ENCODE peak calls at places on chromosomes 5 and 9, in four cellular contexts. Y is K562, B is HepG2, T is HEK293T. H is an unnamed sample.

GRCh38 chr5:92401492-92401891 is 1018.4 kb upstream of the ARRDC3 start:
- DNase-seq in Y (no peak), B (no peak), T (peak; percentile 4), H (no peak)

GRCh38 chr5:113031557-113031956 is 55.0 kb downstream of the DCP2 start:
- DNase-seq in Y (no peak), B (no peak), T (no peak), H (no peak)

GRCh38 chr5:151162794-151163193 is 5.2 kb upstream of the ANXA6 start:
- DNase-seq in Y (no peak), B (no peak), T (no peak), H (no peak)

GRCh38 chr5:113760486-113760885 is 247.0 kb downstream of the YTHDC2 start:
- DNase-seq in Y (no peak), B (no peak), T (no peak), H (no peak)

GRCh38 chr9:122126340-122127333 is 32.9 kb downstream of the NDUFA8 start:
- DNase-seq in Y (no peak), B (peak; percentile 35), T (no peak), H (no peak)

GRCh38 chr9:16221822-16222547 is 648.5 kb downstream of the BNC2 start:
- DNase-seq in Y (no peak), B (no peak), T (no peak), H (no peak)

GRCh38 chr9:7938092-7938491 is 138.5 kb upstream of the DMAC1 start:
- DNase-seq in Y (no peak), B (no peak), T (no peak), H (no peak)

GRCh38 chr9:116391306-116391900 is 237.8 kb downstream of the PAPPA start:
- DNase-seq in Y (no peak), B (no peak), T (no peak), H (no peak)

GRCh38 chr5:109580225-109580624 is 109.5 kb upstream of the MAN2A1 start:
- DNase-seq in Y (no peak), B (no peak), T (no peak), H (no peak)

GRCh38 chr9:12718482-12719026 is 25.4 kb downstream of the TYRP1 start:
- DNase-seq in Y (no peak), B (no peak), T (no peak), H (no peak)

GRCh38 chr9:109297899-109298298 is 23.0 kb downstream of the EPB41L4B start:
- DNase-seq in Y (no peak), B (no peak), T (no peak), H (no peak)

GRCh38 chr9:119802621-119803020 is 433.4 kb upstream of the BRINP1 start:
- DNase-seq in Y (no peak), B (no peak), T (no peak), H (no peak)

GRCh38 chr9:38286357-38286756 is 106.1 kb upstream of the ALDH1B1 start:
- DNase-seq in Y (no peak), B (no peak), T (no peak), H (no peak)

GRCh38 chr5:66981266-66981665 is 215.3 kb downstream of the CD180 start:
- DNase-seq in Y (no peak), B (no peak), T (no peak), H (no peak)

GRCh38 chr5:139635606-139636206 is 12.4 kb upstream of the CXXC5 start:
- DNase-seq in Y (peak; percentile 94), B (peak; percentile 70), T (no peak), H (no peak)

GRCh38 chr9:96219615-96220257 is 82.2 kb downstream of the HSD17B3 start:
- DNase-seq in Y (peak; percentile 39), B (no peak), T (no peak), H (no peak)

GRCh38 chr5:32551865-32552264 is 33.5 kb upstream of the SUB1 start:
- DNase-seq in Y (no peak), B (no peak), T (no peak), H (no peak)

GRCh38 chr5:37533851-37534250 is 154.7 kb downstream of the WDR70 start:
- DNase-seq in Y (no peak), B (no peak), T (no peak), H (no peak)

GRCh38 chr5:161167001-161167765 is 315.2 kb upstream of the ATP10B start:
- DNase-seq in Y (no peak), B (no peak), T (no peak), H (no peak)

GRCh38 chr5:76083555-76084495 is 642 bp downstream of the SV2C start:
- DNase-seq in Y (no peak), B (no peak), T (peak; percentile 33), H (no peak)

GRCh38 chr5:132396589-132397001 is 27.1 kb downstream of the SLC22A5 start:
- DNase-seq in Y (no peak), B (no peak), T (no peak), H (no peak)

GRCh38 chr5:73312146-73312871 is 136.3 kb downstream of the FOXD1 start:
- DNase-seq in Y (peak; percentile 39), B (no peak), T (no peak), H (no peak)

GRCh38 chr5:54259090-54259489 is 51.3 kb downstream of the ARL15 start:
- DNase-seq in Y (no peak), B (no peak), T (no peak), H (no peak)

GRCh38 chr5:104053057-104053666 is 490.6 kb upstream of the NUDT12 start:
- DNase-seq in Y (no peak), B (no peak), T (no peak), H (no peak)

GRCh38 chr5:127561254-127561653 is 43.8 kb downstream of the PRRC1 start:
- DNase-seq in Y (no peak), B (no peak), T (no peak), H (no peak)

GRCh38 chr9:126664893-126665695 is 51.4 kb downstream of the LMX1B start:
- DNase-seq in Y (no peak), B (no peak), T (no peak), H (no peak)

GRCh38 chr5:124419531-124419930 is 326.9 kb downstream of the ZNF608 start:
- DNase-seq in Y (no peak), B (no peak), T (no peak), H (no peak)

DNA sequence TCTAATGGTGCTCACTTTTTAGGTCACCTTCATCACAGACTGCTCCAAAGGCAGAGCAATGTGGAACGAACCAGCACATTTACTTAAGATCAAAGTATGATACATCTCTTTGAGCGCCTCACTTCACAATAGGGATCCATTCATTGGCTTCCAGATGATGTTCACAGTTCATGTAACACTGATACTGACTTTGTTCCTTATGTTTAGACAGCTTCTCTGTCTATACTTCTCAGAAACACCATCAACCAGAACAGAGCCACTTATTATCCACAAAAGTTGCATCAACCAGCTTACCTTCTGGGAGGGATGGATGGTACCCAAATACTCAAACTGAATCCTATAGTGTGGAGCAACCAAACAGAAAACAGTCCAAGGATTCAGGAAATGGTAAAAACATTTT is 4.6 kb downstream of the PTAR1 start:
- DNase-seq in Y (no peak), B (peak; percentile 78), T (no peak), H (no peak)
- TF ChIP-seq TARDBP in Y (no peak), B (no peak), T (no peak), H (no peak)

DNA sequence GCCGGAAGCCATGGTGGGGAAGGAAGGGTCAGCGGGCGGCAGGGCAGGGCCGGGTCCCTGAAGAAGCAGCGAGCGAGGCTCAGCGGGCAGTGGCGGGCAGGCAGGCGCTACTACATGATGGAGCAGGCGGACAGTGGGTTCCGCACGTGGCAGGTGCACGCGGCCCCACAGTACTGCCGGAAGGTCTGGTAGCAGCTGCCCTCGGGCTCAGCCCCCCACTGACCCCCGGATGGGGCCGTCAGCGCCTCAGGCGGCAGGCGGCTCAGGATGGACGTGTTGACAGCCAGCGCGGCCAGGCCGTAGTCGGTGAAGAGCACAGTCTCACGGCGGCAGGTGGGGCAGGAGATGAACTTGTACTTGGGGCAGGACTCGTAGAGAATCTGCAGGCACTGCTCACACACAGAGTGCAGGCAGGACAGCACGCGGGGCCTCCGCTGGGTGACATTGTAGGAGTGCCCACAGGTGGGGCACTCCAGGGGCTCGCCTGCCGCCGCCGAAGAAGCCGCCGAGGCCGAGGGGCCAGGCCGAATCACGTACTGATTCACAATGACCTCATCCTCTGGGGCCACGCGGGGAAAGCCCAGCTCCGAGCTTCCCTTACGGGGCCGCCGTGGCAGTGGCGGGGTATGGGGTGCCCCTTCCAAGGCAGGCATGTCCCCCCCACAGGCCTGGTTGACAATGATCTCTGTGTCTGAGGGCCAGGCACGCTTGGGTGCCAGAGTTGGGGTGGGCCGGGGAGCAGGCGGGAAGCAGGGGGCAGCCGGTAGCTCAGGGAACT is 1.5 kb downstream of the RNF208 start:
- DNase-seq in Y (no peak), B (no peak), T (no peak), H (no peak)
- TF ChIP-seq TARDBP in Y (no peak), B (no peak), T (no peak), H (no peak)

DNA sequence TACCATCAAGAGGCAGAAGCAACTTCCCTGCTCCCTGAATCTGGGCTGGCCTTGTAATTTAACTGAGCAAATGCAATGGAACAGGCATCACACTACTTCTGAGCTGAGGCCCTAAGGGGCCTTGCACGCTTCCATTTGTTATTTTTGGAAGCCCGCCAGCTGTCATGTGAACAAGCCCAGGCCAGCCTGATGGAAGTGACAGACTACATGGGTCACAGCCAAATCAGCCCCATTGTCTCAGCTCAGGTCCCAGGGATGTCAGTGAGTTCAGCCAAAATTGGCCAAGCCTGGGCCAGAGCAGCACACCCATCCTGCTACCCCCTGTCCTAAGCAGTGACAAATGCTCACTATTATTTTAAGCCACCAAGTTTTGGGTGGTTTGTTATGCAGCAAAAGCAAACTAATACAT is 72.8 kb downstream of the PRRT1B start:
- DNase-seq in Y (peak; percentile 51), B (peak; percentile 78), T (peak; percentile 55), H (no peak)
- TF ChIP-seq TARDBP in Y (no peak), B (no peak), T (no peak), H (no peak)

GRCh38 chr5:106376522-106376921 is 1294.2 kb downstream of the EFNA5 start:
- DNase-seq in Y (no peak), B (no peak), T (no peak), H (no peak)
- TF ChIP-seq TARDBP in Y (no peak), B (no peak), T (no peak), H (no peak)

GRCh38 chr5:177478711-177479646 is 5.5 kb upstream of the DBN1 start:
- DNase-seq in Y (no peak), B (no peak), T (no peak), H (no peak)

GRCh38 chr5:177474845-177475562 is 1.6 kb upstream of the DBN1 start:
- DNase-seq in Y (no peak), B (no peak), T (no peak), H (no peak)

GRCh38 chr5:177475563-177476427 is 2.4 kb upstream of the DBN1 start:
- DNase-seq in Y (no peak), B (no peak), T (no peak), H (no peak)

GRCh38 chr5:177477701-177478477 is 4.5 kb upstream of the DBN1 start:
- DNase-seq in Y (no peak), B (no peak), T (no peak), H (no peak)

DNA sequence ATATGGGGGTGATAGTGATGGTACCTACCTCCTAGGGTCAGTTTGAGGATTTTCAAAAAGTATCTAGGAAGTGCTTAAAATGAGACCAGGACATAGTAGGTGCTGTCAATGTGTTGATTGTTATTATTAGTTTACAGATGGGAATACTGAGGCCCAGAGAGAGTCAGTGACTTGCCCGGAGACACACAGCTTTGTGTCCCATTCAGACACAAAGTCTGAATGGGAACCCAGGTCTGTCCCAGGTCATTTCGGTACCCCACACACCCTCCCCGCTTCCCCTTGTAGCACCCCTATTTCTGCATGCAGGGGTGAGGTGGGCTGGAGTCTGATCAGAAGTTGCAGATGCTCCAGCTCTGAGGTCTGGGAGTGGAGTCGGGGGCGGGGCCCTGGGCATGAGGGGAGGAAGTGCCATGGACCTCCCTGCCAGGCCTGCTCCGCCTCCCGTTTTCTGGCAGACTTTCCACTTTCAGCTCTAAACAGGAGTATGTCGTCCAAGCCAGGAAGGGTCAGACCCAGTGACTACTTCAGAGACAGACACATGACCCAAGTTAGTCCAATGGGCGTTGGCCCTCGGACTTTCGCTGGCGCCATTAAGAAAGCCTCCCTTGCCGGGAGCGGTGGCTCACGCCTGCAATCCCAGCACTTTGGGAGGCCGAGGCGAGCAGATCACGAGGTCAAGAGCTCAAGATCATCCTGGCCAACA is 3.2 kb upstream of the DBN1 start:
- DNase-seq in Y (no peak), B (peak; percentile 33), T (no peak), H (no peak)
- TF ChIP-seq TARDBP in Y (no peak), B (no peak), T (no peak), H (no peak)